ENCODE peak calls at places on chromosomes 7 and 10, in five cellular contexts. Z is RPMI7951; P is activated naive CD8-positive, alpha-beta T cell treated with anti-CD3 and anti-CD28 coated beads for 36 hours; L is activated CD4-positive, alpha-beta T cell treated with anti-CD3 and anti-CD28 coated beads for 36 hours; Y is T-helper 22 cell. C is an unnamed sample.

GRCh38 chr7:94129443-94130140 is 125.4 kb upstream of the BET1 start:
- DNase-seq in Z (peak), L (no peak), Y (no peak), P (no peak), C (peak)

GRCh38 chr7:101804642-101805401 is 12.6 kb upstream of the CUX1 start:
- DNase-seq in Y (no peak), Z (peak), L (peak), P (peak), C (no peak)

GRCh38 chr10:114026189-114027040 is 17.3 kb upstream of the ADRB1 start:
- DNase-seq in Z (peak), L (no peak), P (no peak), Y (no peak), C (peak)

GRCh38 chr7:101567231-101567630 is 61.9 kb downstream of the MYL10 start:
- DNase-seq in Y (no peak), P (no peak), L (no peak), Z (no peak), C (no peak)

GRCh38 chr7:157977717-157978470 is 609.7 kb downstream of the PTPRN2 start:
- DNase-seq in L (no peak), P (no peak), Y (no peak), Z (no peak), C (no peak)

GRCh38 chr7:66696774-66697191 is 43.8 kb upstream of the RABGEF1 start:
- DNase-seq in Y (no peak), P (no peak), Z (peak), L (no peak), C (peak)

GRCh38 chr7:330554-331230 is 40.7 kb downstream of the FOXL3 start:
- DNase-seq in Z (no peak), P (no peak), Y (no peak), L (no peak), C (no peak)

GRCh38 chr7:134044682-134045081 is 82.5 kb upstream of the LRGUK start:
- DNase-seq in Z (no peak), Y (no peak), P (no peak), L (no peak), C (no peak)

GRCh38 chr7:90629306-90629918 is 33.3 kb downstream of the CDK14 start:
- DNase-seq in L (no peak), P (no peak), Y (no peak), Z (peak), C (peak)

GRCh38 chr10:97564776-97565175 is 7.8 kb upstream of the ANKRD2 start:
- DNase-seq in Z (no peak), P (no peak), L (no peak), Y (no peak), C (no peak)

GRCh38 chr10:3486346-3487065 is 298.5 kb downstream of the KLF6 start:
- DNase-seq in Z (peak), L (no peak), P (no peak), Y (no peak), C (no peak)

GRCh38 chr10:119454231-119454804 is 88.2 kb downstream of the RGS10 start:
- DNase-seq in P (no peak), L (no peak), Z (no peak), Y (no peak), C (no peak)

GRCh38 chr10:61961278-61961677 is 59.8 kb downstream of the ARID5B start:
- DNase-seq in Y (peak), P (no peak), L (peak), Z (no peak), C (no peak)

GRCh38 chr10:107264742-107265141 is 100.2 kb upstream of the SORCS1 start:
- DNase-seq in Z (no peak), L (no peak), Y (no peak), P (no peak), C (peak)

GRCh38 chr10:110005716-110006115 is 2.1 kb upstream of the ADD3 start:
- DNase-seq in Y (no peak), P (no peak), L (peak), Z (peak), C (peak)

GRCh38 chr10:15223174-15223573 is 54.7 kb upstream of the NMT2 start:
- DNase-seq in Z (peak), P (no peak), Y (no peak), L (no peak), C (no peak)

C was measured in SK-MEL-5.